ENCODE peak calls at places on chromosomes 12 and 14, in four cellular contexts. Z is K562, N is H1, I is HepG2. R is an unnamed sample.

GRCh38 chr14:104885031-104885972 is 20.2 kb downstream of the CEP170B start:
- DNase-seq in Z (no peak), N (peak), I (no peak), R (no peak)

GRCh38 chr12:103930787-103931536 is 752 bp downstream of the HSP90B1 start:
- DNase-seq in Z (peak), N (no peak), I (peak), R (no peak)

GRCh38 chr12:124938606-124939427 is 24.4 kb upstream of the UBC start:
- DNase-seq in Z (peak), N (no peak), I (peak), R (peak)

GRCh38 chr12:94616217-94616729 is 34.1 kb downstream of the TMCC3 start:
- DNase-seq in Z (peak), N (no peak), I (no peak), R (no peak)

GRCh38 chr12:12449533-12450025 is 92.7 kb downstream of the BORCS5 start:
- DNase-seq in Z (no peak), N (no peak), I (peak), R (no peak)

GRCh38 chr12:31491395-31491794 is 99.5 kb downstream of the DENND5B start:
- DNase-seq in Z (no peak), N (no peak), I (no peak), R (no peak)

GRCh38 chr14:39005044-39005736 is 97.8 kb downstream of the SEC23A start:
- DNase-seq in Z (no peak), N (no peak), I (no peak), R (no peak)

GRCh38 chr12:122793685-122794106 is 19.3 kb downstream of the CCDC62 start:
- DNase-seq in Z (peak), N (no peak), I (peak), R (no peak)

GRCh38 chr12:64660237-64661018 is 50.1 kb downstream of the RASSF3 start:
- DNase-seq in Z (no peak), N (no peak), I (no peak), R (peak)

DNA sequence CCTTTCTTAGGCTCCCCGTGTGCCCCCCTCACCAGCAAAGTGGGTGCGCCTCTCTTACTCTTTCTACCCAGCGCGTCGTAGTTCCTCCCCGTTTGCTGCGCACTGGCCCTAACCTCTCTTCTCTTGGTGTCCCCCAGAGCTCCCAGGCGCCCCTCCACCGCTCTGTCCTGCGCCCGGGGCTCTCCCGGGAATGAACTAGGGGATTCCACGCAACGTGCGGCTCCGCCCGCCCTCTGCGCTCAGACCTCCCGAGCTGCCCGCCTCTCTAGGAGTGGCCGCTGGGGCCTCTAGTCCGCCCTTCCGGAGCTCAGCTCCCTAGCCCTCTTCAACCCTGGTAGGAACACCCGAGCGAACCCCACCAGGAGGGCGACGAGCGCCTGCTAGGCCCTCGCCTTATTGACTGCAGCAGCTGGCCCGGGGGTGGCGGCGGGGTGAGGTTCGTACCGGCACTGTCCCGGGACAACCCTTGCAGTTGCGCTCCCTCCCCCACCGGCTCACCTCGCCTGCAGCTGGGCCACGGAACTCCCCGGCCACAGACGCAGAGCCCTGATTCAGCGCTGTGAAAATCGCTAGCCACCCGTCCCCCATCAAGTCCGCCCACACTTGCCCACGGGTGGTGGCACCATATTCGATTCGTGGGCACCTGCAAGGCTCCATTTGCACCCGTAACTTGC is 1.3 kb downstream of the TMEM233 start:
- DNase-seq in Z (no peak), N (peak), I (no peak), R (no peak)
- TF ChIP-seq BRCA1 in Z (no peak), N (no peak), I (no peak), R (no peak)

GRCh38 chr14:37247777-37248461 is 50.2 kb downstream of the MIPOL1 start:
- DNase-seq in Z (no peak), N (no peak), I (no peak), R (no peak)
- H3K4me3 ChIP-seq in Z (no peak), N (no peak), I (no peak), R (no peak)

DNA sequence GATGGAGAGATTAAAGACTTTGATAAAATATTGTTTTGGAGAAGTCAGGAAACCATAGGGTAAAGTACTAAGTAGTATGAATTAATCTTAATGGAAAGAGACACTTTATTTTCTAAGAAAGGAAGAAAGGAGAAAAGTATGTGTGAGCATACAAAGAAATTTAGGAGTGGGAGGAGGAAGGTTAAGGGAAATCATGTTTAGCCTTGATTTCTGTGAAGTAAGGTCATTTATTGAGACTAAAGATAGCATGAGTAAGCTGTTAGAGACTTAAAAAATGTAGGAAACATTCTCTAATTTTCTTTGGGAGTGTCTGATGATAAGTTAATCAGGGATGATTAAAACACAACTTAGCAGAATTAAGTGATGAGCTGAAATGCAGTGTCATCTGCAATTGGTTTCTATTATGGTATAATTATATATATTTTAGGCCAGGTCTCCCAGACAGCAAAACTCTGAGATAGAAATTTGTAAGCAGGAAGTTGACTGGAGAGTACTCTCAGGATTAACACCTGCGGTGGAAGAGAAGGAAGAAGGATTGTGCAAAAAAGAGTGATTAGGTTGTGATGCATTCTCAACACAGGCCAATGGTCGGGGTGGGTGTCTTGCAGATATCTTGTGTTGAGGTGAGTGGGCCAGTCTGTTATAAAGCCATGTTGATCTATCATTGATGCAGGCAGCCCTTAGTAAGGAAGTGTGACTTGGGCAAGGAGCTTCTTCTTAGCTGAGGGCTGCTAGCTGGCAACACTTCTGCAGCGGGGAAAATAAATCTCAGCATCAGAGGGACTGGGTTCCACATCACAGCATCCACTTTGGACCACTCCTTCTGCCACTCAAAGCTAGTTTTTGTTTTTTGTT is 256.2 kb downstream of the AEBP2 start:
- DNase-seq in Z (no peak), N (no peak), I (no peak), R (no peak)
- TF ChIP-seq BRCA1 in Z (no peak), N (no peak), I (no peak), R (no peak)

GRCh38 chr12:4030938-4031702 is 157.9 kb upstream of the PARP11 start:
- DNase-seq in Z (peak), N (peak), I (peak), R (no peak)
- H3K4me3 ChIP-seq in Z (no peak), N (peak), I (no peak), R (no peak)

DNA sequence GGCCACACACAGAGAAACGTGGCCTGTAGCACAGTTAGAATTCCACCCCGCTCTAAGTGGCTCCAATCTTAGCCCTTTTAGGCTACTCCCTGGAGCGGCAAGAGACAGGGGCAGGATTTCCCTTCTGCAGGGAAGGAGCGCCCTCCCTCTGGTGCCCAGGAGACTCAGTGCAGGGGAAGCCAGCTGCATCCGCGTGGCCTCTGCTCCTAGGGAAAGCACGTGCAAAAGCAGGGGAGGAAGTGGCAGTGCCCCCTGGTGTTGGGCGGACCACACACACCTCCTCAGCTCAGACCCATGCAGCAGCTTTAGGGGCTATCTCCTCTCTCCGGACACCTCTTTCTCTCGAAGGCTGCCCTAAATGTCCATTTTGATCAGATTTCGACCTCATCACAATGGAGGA is 50.0 kb downstream of the SPRING1 start:
- DNase-seq in Z (peak), N (peak), I (peak), R (no peak)
- TF ChIP-seq BRCA1 in Z (no peak), N (no peak), I (no peak), R (no peak)

R was measured in GM12878.